ENCODE peak calls at places on chromosome 14, in seven cellular contexts. G is heart right ventricle; R is thoracic aorta; K is Caco-2; M is mucosa of descending colon; Y is CD4-positive, CD25-positive, alpha-beta regulatory T cell; U is upper lobe of right lung. C is an unnamed sample.
A peak's percentile ranks its signal among the peaks of the same experiment; 100 is the strongest.

GRCh38 chr14:74838141-74838540 is 37.8 kb downstream of the PROX2 start:
- DNase-seq in G (no peak), M (no peak), U (no peak), K (no peak), R (no peak), Y (no peak), C (no peak)

GRCh38 chr14:44866770-44867169 is 95.0 kb downstream of the KLHL28 start:
- DNase-seq in G (no peak), K (no peak), U (no peak), R (no peak), M (no peak), Y (no peak), C (no peak)

GRCh38 chr14:35336171-35337073 is 44.2 kb downstream of the PSMA6 start:
- DNase-seq in R (peak; percentile 39), M (peak; percentile 93), Y (no peak), K (no peak), G (peak; percentile 95), U (peak; percentile 95), C (peak; percentile 90)

GRCh38 chr14:91786188-91786587 is 54.3 kb upstream of the CATSPERB start:
- DNase-seq in G (no peak), K (no peak), M (no peak), Y (no peak), R (no peak), U (no peak), C (no peak)

GRCh38 chr14:50335989-50336391 is 23.9 kb downstream of the DMAC2L start:
- DNase-seq in K (no peak), R (no peak), M (no peak), Y (no peak), U (no peak), G (peak; percentile 28), C (no peak)

GRCh38 chr14:102982852-102983470 is 60.5 kb downstream of the AMN start:
- DNase-seq in G (no peak), U (no peak), R (no peak), M (no peak), Y (no peak), K (no peak), C (no peak)

GRCh38 chr14:83849999-83850611 is 1679.8 kb upstream of the FLRT2 start:
- DNase-seq in R (no peak), U (no peak), G (no peak), Y (no peak), M (no peak), K (no peak), C (no peak)

GRCh38 chr14:51053157-51053556 is 41.7 kb downstream of the TRIM9 start:
- DNase-seq in M (no peak), U (no peak), K (no peak), R (no peak), Y (no peak), G (no peak), C (no peak)

GRCh38 chr14:83463500-83464098 is 1929.9 kb upstream of the SEL1L start:
- DNase-seq in M (no peak), K (peak; percentile 43), G (no peak), R (no peak), Y (no peak), U (no peak), C (no peak)

GRCh38 chr14:20998674-20999366 is at the start of gene SLC39A2:
- DNase-seq in M (peak; percentile 84), U (no peak), Y (no peak), R (no peak), G (peak; percentile 45), K (no peak), C (no peak)

GRCh38 chr14:101865288-101865687 is 99.1 kb upstream of the DYNC1H1 start:
- DNase-seq in R (no peak), M (no peak), Y (no peak), G (no peak), K (no peak), U (no peak), C (no peak)

GRCh38 chr14:29216316-29216715 is 449.7 kb downstream of the FOXG1 start:
- DNase-seq in Y (no peak), K (no peak), U (no peak), M (no peak), R (no peak), G (no peak), C (no peak)

GRCh38 chr14:79578470-79578869 is 632.8 kb downstream of the DIO2 start:
- DNase-seq in M (no peak), R (no peak), K (no peak), Y (no peak), G (no peak), U (no peak), C (no peak)

GRCh38 chr14:68783408-68784297 is 9.2 kb downstream of the ZFP36L1 start:
- DNase-seq in R (no peak), Y (no peak), U (no peak), M (no peak), K (peak; percentile 59), G (no peak), C (peak; percentile 59)

GRCh38 chr14:68782091-68782981 is 10.5 kb downstream of the ZFP36L1 start:
- DNase-seq in U (no peak), Y (peak; percentile 62), K (peak; percentile 9), R (no peak), G (no peak), M (no peak), C (peak; percentile 61)

GRCh38 chr14:68784995-68785816 is 7.7 kb downstream of the ZFP36L1 start:
- DNase-seq in G (no peak), K (peak; percentile 37), R (no peak), M (no peak), U (no peak), Y (no peak), C (no peak)

GRCh38 chr14:68785817-68786490 is 6.9 kb downstream of the ZFP36L1 start:
- DNase-seq in R (no peak), K (peak; percentile 53), Y (peak; percentile 36), M (no peak), G (no peak), U (no peak), C (no peak)

GRCh38 chr14:68784298-68784910 is 8.5 kb downstream of the ZFP36L1 start:
- DNase-seq in M (peak; percentile 84), G (no peak), R (no peak), U (peak; percentile 70), Y (peak; percentile 23), K (peak; percentile 95), C (no peak)
- H3K4me1 ChIP-seq in M (peaks cover 59% of the 10 kb centered on the region), G (peaks cover 81% of the 10 kb centered on the region), R (peaks cover 31% of the 10 kb centered on the region), U (peaks cover 54% of the 10 kb centered on the region), Y (peaks cover 93% of the 10 kb centered on the region), K (peaks cover 91% of the 10 kb centered on the region), C (peaks cover 11% of the 10 kb centered on the region)

DNA sequence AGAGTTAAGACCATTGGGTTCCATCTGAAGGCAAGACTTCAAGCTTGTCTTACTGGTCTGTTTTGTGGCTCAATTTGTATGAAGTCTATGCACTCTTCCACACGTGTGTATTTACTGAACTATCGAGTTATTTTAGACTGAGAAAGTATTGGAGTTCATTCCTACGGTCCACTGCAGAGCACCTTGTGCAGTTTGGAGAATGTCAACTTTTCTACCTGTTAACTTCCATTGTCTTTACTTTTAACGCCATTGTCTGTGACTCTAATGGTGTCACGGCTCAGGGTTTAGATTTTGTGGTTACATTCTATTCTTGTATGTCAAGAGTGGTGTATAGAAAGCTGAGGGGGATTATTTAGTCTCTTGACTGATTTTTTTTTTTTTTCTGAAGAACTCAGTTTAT is 3.8 kb downstream of the HIF1A start:
- DNase-seq in K (no peak), G (no peak), Y (no peak), M (no peak), U (no peak), R (no peak), C (no peak)
- H3K4me1 ChIP-seq in K (peaks cover 17% of the 10 kb centered on the region), G (peaks cover 70% of the 10 kb centered on the region), Y (peaks cover 65% of the 10 kb centered on the region), M (peaks cover 29% of the 10 kb centered on the region), U (peaks cover 39% of the 10 kb centered on the region), R (peaks cover 25% of the 10 kb centered on the region), C (peaks cover 3% of the 10 kb centered on the region)

DNA sequence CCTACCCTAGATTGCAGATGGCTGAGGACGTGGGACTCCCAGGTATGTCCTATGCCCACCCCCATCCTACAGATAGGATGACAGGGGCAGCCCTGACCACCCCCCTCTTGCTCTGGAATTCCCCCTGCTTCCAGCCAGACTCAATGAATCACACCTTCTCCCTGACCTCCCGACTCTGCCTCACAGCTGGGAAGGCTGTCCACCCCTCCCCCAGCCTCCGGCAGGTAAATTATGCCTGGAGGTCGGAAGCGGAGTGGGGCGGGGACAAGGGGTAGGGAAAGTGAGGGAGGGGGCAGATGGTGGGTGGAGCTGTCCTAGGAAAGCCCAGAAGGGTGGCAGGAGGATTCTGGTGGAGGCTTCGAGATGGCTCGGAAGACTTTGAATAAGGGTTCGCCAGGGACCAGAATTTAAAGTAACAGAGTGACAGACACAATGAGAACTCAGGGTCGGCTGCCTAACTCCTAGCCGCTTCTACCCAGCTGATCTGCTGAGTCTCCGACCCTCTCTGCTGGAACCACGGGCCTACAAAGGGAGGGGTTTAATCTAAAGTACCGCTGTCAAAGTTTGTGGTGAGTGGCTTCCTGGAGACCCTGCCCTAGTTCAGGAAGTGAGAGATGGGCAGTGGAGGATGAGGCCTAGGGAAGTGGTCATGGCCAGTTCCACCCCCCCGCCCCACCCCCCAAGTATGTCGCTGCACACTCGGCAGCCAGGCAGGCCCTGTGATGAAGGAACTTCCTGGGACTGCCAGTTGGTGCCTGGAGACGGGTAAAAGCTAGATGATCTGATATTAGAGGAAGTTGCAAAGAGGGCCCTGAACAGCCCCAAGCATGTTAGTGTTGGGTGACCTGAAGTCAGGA is 4.2 kb downstream of the PLEKHG3 start:
- DNase-seq in G (peak; percentile 24), K (peak; percentile 79), M (peak; percentile 77), R (no peak), U (no peak), Y (no peak), C (no peak)
- H3K4me1 ChIP-seq in G (peaks cover 72% of the 10 kb centered on the region), K (peaks cover 28% of the 10 kb centered on the region), M (peaks cover 33% of the 10 kb centered on the region), R (peaks cover 60% of the 10 kb centered on the region), U (peaks cover 48% of the 10 kb centered on the region), Y (peaks cover 50% of the 10 kb centered on the region), C (peaks cover 13% of the 10 kb centered on the region)

GRCh38 chr14:22837750-22838538 is 1.6 kb downstream of the MMP14 start:
- DNase-seq in U (no peak), K (no peak), M (peak; percentile 65), Y (no peak), G (peak; percentile 70), R (no peak), C (peak; percentile 85)
- H3K4me1 ChIP-seq in U (peaks cover 31% of the 10 kb centered on the region), K (peaks cover 16% of the 10 kb centered on the region), M (peaks cover 5% of the 10 kb centered on the region), Y (peaks cover 11% of the 10 kb centered on the region), G (peaks cover 35% of the 10 kb centered on the region), R (peaks cover 16% of the 10 kb centered on the region), C (peaks cover 20% of the 10 kb centered on the region)

GRCh38 chr14:58805605-58806358 is 168.0 kb downstream of the DACT1 start:
- DNase-seq in Y (no peak), G (no peak), K (no peak), U (no peak), M (no peak), R (no peak), C (no peak)

GRCh38 chr14:58808828-58809227 is 171.1 kb downstream of the DACT1 start:
- DNase-seq in G (no peak), K (no peak), Y (no peak), R (no peak), M (no peak), U (no peak), C (no peak)

GRCh38 chr14:58805057-58805456 is 167.3 kb downstream of the DACT1 start:
- DNase-seq in Y (no peak), M (no peak), G (no peak), R (no peak), K (no peak), U (no peak), C (no peak)

GRCh38 chr14:58809520-58809919 is 171.8 kb downstream of the DACT1 start:
- DNase-seq in G (no peak), M (no peak), U (no peak), K (no peak), R (no peak), Y (no peak), C (no peak)

GRCh38 chr14:58807271-58807670 is 169.5 kb downstream of the DACT1 start:
- DNase-seq in K (no peak), G (no peak), R (no peak), Y (no peak), M (no peak), U (no peak), C (no peak)
- H3K4me1 ChIP-seq in K (no peaks in the 10 kb centered on the region), G (no peaks in the 10 kb centered on the region), R (no peaks in the 10 kb centered on the region), Y (no peaks in the 10 kb centered on the region), M (no peaks in the 10 kb centered on the region), U (peaks cover 3% of the 10 kb centered on the region), C (no peaks in the 10 kb centered on the region)

GRCh38 chr14:98226411-98226810 is 1045.6 kb downstream of the BCL11B start:
- DNase-seq in M (no peak), R (no peak), Y (no peak), U (no peak), K (no peak), G (no peak), C (no peak)
- H3K4me1 ChIP-seq in M (no peaks in the 10 kb centered on the region), R (no peaks in the 10 kb centered on the region), Y (peaks cover 75% of the 10 kb centered on the region), U (no peaks in the 10 kb centered on the region), K (no peaks in the 10 kb centered on the region), G (no peaks in the 10 kb centered on the region), C (no peaks in the 10 kb centered on the region)

C was measured in ascending aorta.